ENCODE peak calls at places on chromosomes 3 and 15, in eight cellular contexts. V is GM13976, T is MCF 10A, S is upper lobe of right lung, B is cardiac fibroblast, G is fibroblast of villous mesenchyme, O is nephron progenitor cell, P is GM10248. J is an unnamed sample.

GRCh38 chr3:15903164-15903563 is 105.4 kb upstream of the ANKRD28 start:
- DNase-seq in V (no peak), T (peak), S (no peak), B (peak), G (peak), O (no peak), P (no peak), J (no peak)

GRCh38 chr15:90115783-90116182 is 13.5 kb upstream of the IDH2 start:
- DNase-seq in V (no peak), T (no peak), S (no peak), B (no peak), G (no peak), O (no peak), P (no peak), J (no peak)

GRCh38 chr3:95408464-95408862 is 1345.6 kb downstream of the NSUN3 start:
- DNase-seq in V (no peak), T (no peak), S (no peak), B (no peak), G (no peak), O (no peak), P (no peak), J (no peak)

GRCh38 chr15:77025941-77026411 is 31.1 kb downstream of the PSTPIP1 start:
- DNase-seq in V (no peak), T (no peak), S (peak), B (no peak), G (no peak), O (no peak), P (no peak), J (no peak)

GRCh38 chr3:27712136-27713065 is 9.7 kb downstream of the EOMES start:
- DNase-seq in V (peak), T (peak), S (peak), B (peak), G (peak), O (peak), P (peak), J (peak)

GRCh38 chr3:50637012-50637411 is 20.1 kb downstream of the MAPKAPK3 start:
- DNase-seq in V (no peak), T (no peak), S (no peak), B (no peak), G (no peak), O (no peak), P (no peak), J (no peak)

GRCh38 chr3:16140116-16140893 is 34.2 kb upstream of the GALNT15 start:
- DNase-seq in V (no peak), T (peak), S (no peak), B (peak), G (peak), O (no peak), P (no peak), J (no peak)

GRCh38 chr15:70140543-70141375 is 43.0 kb upstream of the TLE3 start:
- DNase-seq in V (peak), T (peak), S (peak), B (peak), G (peak), O (no peak), P (peak), J (peak)

GRCh38 chr3:4757949-4758855 is 221.0 kb upstream of the BHLHE40 start:
- DNase-seq in V (no peak), T (no peak), S (no peak), B (no peak), G (no peak), O (no peak), P (no peak), J (no peak)

GRCh38 chr3:99774467-99774866 is 43.2 kb upstream of the CMSS1 start:
- DNase-seq in V (peak), T (peak), S (no peak), B (peak), G (peak), O (no peak), P (peak), J (peak)

GRCh38 chr3:190175490-190175889 is 54.8 kb upstream of the P3H2 start:
- DNase-seq in V (no peak), T (peak), S (no peak), B (peak), G (no peak), O (no peak), P (no peak), J (no peak)

GRCh38 chr3:14397531-14397930 is 4.9 kb upstream of the SLC6A6 start:
- DNase-seq in V (no peak), T (no peak), S (peak), B (no peak), G (no peak), O (no peak), P (no peak), J (no peak)

GRCh38 chr15:26087395-26087794 is 224.3 kb upstream of the ATP10A start:
- DNase-seq in V (no peak), T (peak), S (no peak), B (no peak), G (no peak), O (no peak), P (no peak), J (no peak)

GRCh38 chr3:66227917-66228316 is 7.1 kb downstream of the SLC25A26 start:
- DNase-seq in V (no peak), T (no peak), S (no peak), B (no peak), G (peak), O (no peak), P (no peak), J (no peak)

GRCh38 chr15:67914537-67915373 is 74.9 kb upstream of the RNU6-1 start:
- DNase-seq in V (no peak), T (no peak), S (peak), B (peak), G (peak), O (peak), P (no peak), J (no peak)

GRCh38 chr15:40410476-40410875 is 4.9 kb downstream of the IVD start:
- DNase-seq in V (no peak), T (no peak), S (no peak), B (no peak), G (no peak), O (no peak), P (no peak), J (no peak)

GRCh38 chr3:55842204-55842603 is 355.1 kb upstream of the WNT5A start:
- DNase-seq in V (no peak), T (no peak), S (no peak), B (no peak), G (no peak), O (no peak), P (no peak), J (no peak)

GRCh38 chr15:75449585-75450306 is 1.7 kb downstream of the SIN3A start:
- DNase-seq in V (no peak), T (no peak), S (no peak), B (no peak), G (no peak), O (no peak), P (no peak), J (no peak)

GRCh38 chr3:150114873-150115570 is 144.3 kb upstream of the PFN2 start:
- DNase-seq in V (peak), T (peak), S (no peak), B (peak), G (no peak), O (no peak), P (peak), J (peak)

GRCh38 chr3:112670824-112671223 is 29.9 kb upstream of the CCDC80 start:
- DNase-seq in V (no peak), T (no peak), S (no peak), B (no peak), G (no peak), O (no peak), P (no peak), J (no peak)

GRCh38 chr3:156761007-156761406 is 65.1 kb upstream of the LEKR1 start:
- DNase-seq in V (no peak), T (no peak), S (no peak), B (no peak), G (no peak), O (no peak), P (no peak), J (no peak)

DNA sequence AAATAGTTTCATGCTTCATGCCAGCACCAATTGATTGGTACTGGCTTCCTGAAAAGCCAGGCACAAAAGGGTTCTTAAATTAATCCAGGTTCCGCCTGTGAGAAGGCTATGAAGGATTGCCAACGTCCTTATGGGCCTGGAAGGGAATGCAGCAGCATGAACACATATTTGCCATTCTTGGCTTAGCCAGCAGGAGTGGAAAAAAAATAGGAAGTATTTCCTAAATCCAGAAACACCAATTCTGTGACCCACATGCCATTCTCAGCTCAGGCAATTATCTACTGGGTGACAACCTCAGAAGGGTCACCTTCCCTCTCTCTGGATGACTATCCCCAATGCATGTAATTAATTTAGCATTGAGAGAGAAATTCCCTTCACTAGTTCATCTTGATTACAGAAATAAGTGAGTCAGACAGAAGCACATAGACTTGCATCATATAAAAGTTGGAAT is 36.0 kb downstream of the ADAMTS9 start:
- DNase-seq in V (no peak), T (no peak), S (no peak), B (peak), G (no peak), O (no peak), P (no peak), J (no peak)
- TF ChIP-seq CTCF in V (no peak), T (no peak), S (no peak), B (no peak), G (no peak), O (no peak), P (no peak), J (no peak)

DNA sequence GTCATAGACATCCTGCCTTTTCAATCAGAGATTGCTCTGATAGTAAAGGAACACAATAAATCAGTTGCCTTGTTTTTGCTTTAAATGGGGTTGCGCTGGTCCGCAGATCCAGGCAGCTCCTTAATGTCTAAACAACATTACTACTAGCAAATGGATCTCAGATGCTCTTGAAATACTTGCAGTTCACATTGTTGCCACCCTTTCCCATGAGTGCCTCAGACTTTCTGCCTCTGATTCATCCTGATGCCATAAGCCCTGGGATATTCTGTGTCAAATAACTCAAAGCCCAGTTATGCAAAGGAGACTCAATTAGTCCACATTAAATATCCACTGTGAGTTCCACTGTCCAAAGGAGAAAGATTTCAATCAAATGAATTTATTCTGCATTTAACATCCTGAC is 196.7 kb downstream of the PLCH1 start:
- DNase-seq in V (no peak), T (peak), S (no peak), B (no peak), G (peak), O (no peak), P (no peak), J (no peak)
- TF ChIP-seq CTCF in V (no peak), T (no peak), S (no peak), B (no peak), G (no peak), O (no peak), P (no peak), J (no peak)

GRCh38 chr3:32406481-32407408 is 15.1 kb downstream of the CMTM7 start:
- DNase-seq in V (no peak), T (peak), S (no peak), B (no peak), G (no peak), O (no peak), P (no peak), J (no peak)

GRCh38 chr3:32404714-32405113 is 13.1 kb downstream of the CMTM7 start:
- DNase-seq in V (no peak), T (no peak), S (no peak), B (no peak), G (no peak), O (no peak), P (no peak), J (no peak)

GRCh38 chr3:32405711-32406323 is 14.2 kb downstream of the CMTM7 start:
- DNase-seq in V (no peak), T (no peak), S (no peak), B (peak), G (no peak), O (no peak), P (no peak), J (no peak)

GRCh38 chr3:32403663-32404062 is 12.0 kb downstream of the CMTM7 start:
- DNase-seq in V (no peak), T (no peak), S (no peak), B (no peak), G (no peak), O (no peak), P (no peak), J (no peak)

GRCh38 chr3:32405155-32405554 is 13.5 kb downstream of the CMTM7 start:
- DNase-seq in V (no peak), T (no peak), S (no peak), B (peak), G (peak), O (no peak), P (no peak), J (no peak)
- TF ChIP-seq CTCF in V (no peak), T (no peak), S (no peak), B (no peak), G (no peak), O (no peak), P (no peak), J (no peak)

GRCh38 chr3:77159182-77159581 is 119.3 kb downstream of the ROBO2 start:
- DNase-seq in V (no peak), T (no peak), S (no peak), B (no peak), G (no peak), O (no peak), P (no peak), J (no peak)
- TF ChIP-seq CTCF in V (no peak), T (no peak), S (no peak), B (no peak), G (no peak), O (peak), P (no peak), J (no peak)

GRCh38 chr3:173045770-173046382 is 95.2 kb downstream of the SPATA16 start:
- DNase-seq in V (no peak), T (no peak), S (no peak), B (peak), G (peak), O (no peak), P (no peak), J (no peak)
- TF ChIP-seq CTCF in V (no peak), T (peak), S (peak), B (peak), G (peak), O (peak), P (peak), J (no peak)

DNA sequence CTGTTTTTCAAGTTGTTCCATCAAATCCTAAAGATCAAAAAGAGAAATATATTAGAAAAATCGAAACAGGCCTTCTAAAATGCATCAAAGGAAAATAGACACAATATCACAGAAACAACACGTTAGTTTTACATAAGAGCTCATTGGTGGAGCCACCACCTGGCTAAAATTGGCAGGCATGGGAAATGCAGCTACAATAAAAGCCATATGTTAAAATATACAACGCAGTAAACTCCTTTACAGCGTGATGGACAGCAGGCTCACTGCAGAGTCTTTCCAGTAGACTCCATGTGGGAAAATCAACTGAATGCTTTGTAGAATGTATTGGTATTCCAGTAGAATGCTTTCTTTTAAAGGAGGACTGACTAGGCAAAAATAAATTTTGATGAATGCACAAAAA is 40.9 kb upstream of the MYO5C start:
- DNase-seq in V (no peak), T (no peak), S (no peak), B (no peak), G (no peak), O (no peak), P (no peak), J (no peak)
- TF ChIP-seq CTCF in V (no peak), T (no peak), S (no peak), B (no peak), G (no peak), O (no peak), P (no peak), J (no peak)

DNA sequence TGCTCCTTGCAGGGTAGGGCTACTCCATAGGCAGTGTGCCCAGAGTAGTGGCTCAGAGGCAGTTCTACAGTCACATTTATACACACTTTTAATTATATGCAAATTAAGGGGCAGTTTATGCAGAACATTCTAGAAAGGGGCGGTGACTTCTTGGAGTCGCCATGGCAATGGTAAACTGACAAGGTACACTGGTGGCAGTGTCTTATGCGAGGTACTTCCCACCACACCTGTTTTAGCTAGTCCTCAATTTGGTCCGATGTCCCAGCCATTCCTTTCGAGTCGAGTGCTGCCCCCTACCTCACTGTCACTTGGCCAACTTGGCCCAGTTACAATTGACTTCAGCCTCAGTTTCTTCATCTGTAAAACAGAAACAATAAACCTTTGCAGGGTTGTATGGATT is 3.8 kb upstream of the IRAK2 start:
- DNase-seq in V (no peak), T (no peak), S (no peak), B (no peak), G (no peak), O (no peak), P (no peak), J (no peak)
- TF ChIP-seq CTCF in V (no peak), T (no peak), S (no peak), B (no peak), G (no peak), O (no peak), P (no peak), J (no peak)

DNA sequence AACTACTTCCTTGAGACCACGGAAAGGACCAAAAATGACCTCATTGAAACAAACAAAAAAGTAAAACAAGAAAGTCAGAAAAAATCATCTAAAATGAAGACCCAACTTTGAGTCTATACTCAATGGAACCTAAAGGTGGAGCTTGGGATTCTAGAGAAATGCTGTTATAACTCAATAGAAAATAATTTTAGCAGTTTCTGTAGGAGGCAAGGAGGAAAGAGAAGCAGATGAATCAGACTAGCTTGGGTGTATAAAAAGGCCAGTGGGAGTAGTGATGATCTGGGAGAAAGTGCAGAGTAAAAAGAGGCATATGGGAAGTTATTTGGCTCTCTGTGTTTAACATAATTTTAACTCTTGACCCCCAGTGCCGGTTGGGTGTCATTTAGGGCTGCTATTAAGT is 94.4 kb downstream of the TMCO5A start:
- DNase-seq in V (no peak), T (no peak), S (no peak), B (peak), G (peak), O (no peak), P (no peak), J (no peak)
- TF ChIP-seq CTCF in V (no peak), T (no peak), S (no peak), B (no peak), G (peak), O (no peak), P (no peak), J (no peak)

J was measured in GM13977.